ENCODE peak calls at places on chromosomes 12 and 14, in seven cellular contexts. B, P, G, S, C, M and L are unnamed samples. For H3K27me3, the result is how much of the 10 kb centered on the place peaks cover.

GRCh38 chr12:15688838-15689237 is 100.3 kb downstream of the EPS8 start:
- DNase-seq in B (no peak), P (no peak), G (no peak), S (no peak), C (no peak), M (no peak), L (no peak)

GRCh38 chr14:73258845-73259611 is 21.7 kb downstream of the PAPLN start:
- DNase-seq in B (peak), P (no peak), G (no peak), S (peak), C (no peak), M (peak), L (no peak)

GRCh38 chr12:88934163-88934747 is 354.0 kb upstream of the KITLG start:
- DNase-seq in B (no peak), P (no peak), G (peak), S (no peak), C (peak), M (no peak), L (no peak)

GRCh38 chr12:85448548-85449139 is 168.6 kb downstream of the ALX1 start:
- DNase-seq in B (peak), P (no peak), G (peak), S (no peak), C (no peak), M (no peak), L (no peak)

GRCh38 chr12:53234236-53234635 is 2.2 kb upstream of the RARG start:
- DNase-seq in B (peak), P (no peak), G (no peak), S (peak), C (no peak), M (no peak), L (no peak)

GRCh38 chr12:21934173-21934572 is 7.1 kb downstream of the ABCC9 start:
- DNase-seq in B (no peak), P (no peak), G (peak), S (no peak), C (no peak), M (no peak), L (no peak)

GRCh38 chr12:131929530-131930456 is 717 bp downstream of the PUS1 start:
- DNase-seq in B (peak), P (no peak), G (peak), S (peak), C (no peak), M (no peak), L (no peak)

GRCh38 chr12:113348849-113349536 is 9.4 kb upstream of the PLBD2 start:
- DNase-seq in B (no peak), P (no peak), G (no peak), S (no peak), C (no peak), M (no peak), L (no peak)

GRCh38 chr12:19957578-19957977 is 410.8 kb upstream of the PDE3A start:
- DNase-seq in B (no peak), P (no peak), G (no peak), S (no peak), C (no peak), M (no peak), L (no peak)

GRCh38 chr14:80356413-80356812 is 145.1 kb upstream of the DIO2 start:
- DNase-seq in B (peak), P (no peak), G (peak), S (no peak), C (no peak), M (no peak), L (no peak)

GRCh38 chr14:68232643-68233055 is 413.1 kb downstream of the RAD51B start:
- DNase-seq in B (no peak), P (peak), G (peak), S (no peak), C (peak), M (peak), L (peak)

GRCh38 chr14:85241022-85241880 is 288.7 kb upstream of the FLRT2 start:
- DNase-seq in B (no peak), P (peak), G (no peak), S (no peak), C (no peak), M (no peak), L (no peak)

GRCh38 chr12:49960474-49961110 is 1.1 kb upstream of the AQP5 start:
- DNase-seq in B (no peak), P (no peak), G (no peak), S (no peak), C (no peak), M (no peak), L (no peak)

GRCh38 chr12:23096321-23096720 is 471.4 kb downstream of the ETNK1 start:
- DNase-seq in B (no peak), P (no peak), G (no peak), S (no peak), C (no peak), M (no peak), L (no peak)

DNA sequence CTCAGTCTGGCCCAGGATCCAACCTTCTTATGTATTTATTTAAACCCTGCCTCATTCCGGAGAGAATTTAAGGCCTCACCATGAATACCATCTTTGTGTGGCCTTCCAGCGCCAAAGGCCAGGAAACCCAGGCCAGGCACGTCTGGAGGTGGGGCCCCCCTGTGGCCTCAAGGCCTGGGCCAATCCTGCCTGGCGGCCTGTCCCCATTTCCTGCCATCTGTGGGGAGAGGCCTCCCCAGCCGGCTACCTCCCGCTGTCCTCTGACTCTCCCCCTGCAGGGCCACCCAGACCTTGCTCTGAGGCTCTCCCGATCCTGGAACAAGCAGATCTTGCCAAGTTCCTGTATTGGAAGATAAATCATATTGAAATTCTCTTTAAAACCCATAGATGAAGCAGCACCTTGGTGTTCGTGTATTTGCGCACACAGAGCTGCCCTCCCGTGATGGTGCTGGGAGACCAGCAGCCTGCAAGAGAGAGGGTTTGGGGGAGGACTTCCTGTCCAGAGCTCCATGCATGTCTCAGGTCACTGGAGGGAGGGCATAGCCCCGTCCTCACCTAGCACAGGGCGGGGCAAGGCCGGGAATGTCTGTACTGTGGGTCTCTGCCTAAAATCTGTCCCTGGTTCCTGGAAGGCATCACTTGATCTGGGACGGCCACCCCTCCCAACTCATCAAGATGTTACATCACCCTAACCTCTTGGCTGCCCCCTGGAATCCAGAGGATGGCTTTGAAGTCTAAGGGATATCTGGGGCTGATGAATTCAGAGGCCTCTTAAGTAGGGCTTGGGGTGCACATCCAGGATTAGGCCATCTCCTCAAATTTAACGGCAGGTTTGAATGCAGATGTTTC is 37.2 kb upstream of the MEG3 start:
- DNase-seq in B (no peak), P (peak), G (no peak), S (no peak), C (no peak), M (no peak), L (no peak)
- H3K27me3 ChIP-seq in B (under half), P (under half), G (under half), S (under half), C (under half), M (under half), L (under half)

DNA sequence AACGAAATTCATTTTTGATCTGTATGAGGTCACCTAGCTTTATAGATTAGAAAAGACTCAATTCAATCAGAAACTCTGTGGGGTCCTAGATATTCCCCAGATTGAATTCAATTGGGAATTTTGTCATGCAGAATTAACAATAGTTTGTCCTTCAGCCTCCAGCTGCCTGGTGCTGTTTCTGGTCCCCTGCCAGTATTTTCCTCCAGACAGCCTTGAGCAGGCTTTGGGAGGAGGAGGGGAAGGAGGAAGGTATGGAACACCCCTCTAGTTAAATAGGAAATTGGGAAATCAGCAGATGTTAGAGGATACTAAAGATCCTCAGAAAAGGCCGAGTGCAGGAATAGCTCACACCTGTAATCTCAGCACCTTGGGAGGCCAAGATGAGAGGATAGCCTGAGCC is 10.6 kb downstream of the GRIP1 start:
- DNase-seq in B (no peak), P (peak), G (no peak), S (no peak), C (no peak), M (no peak), L (no peak)
- TF ChIP-seq CTCF in B (no peak), P (no peak), G (no peak), S (no peak), C (no peak), M (no peak), L (no peak)

GRCh38 chr12:124397399-124397679 is 102.4 kb downstream of the RFLNA start:
- DNase-seq in B (peak), P (no peak), G (no peak), S (no peak), C (no peak), M (no peak), L (no peak)

GRCh38 chr12:124397807-124398577 is 103.1 kb downstream of the RFLNA start:
- DNase-seq in B (no peak), P (peak), G (peak), S (peak), C (no peak), M (peak), L (peak)

GRCh38 chr12:124400124-124400523 is 105.2 kb downstream of the RFLNA start:
- DNase-seq in B (no peak), P (no peak), G (no peak), S (no peak), C (no peak), M (no peak), L (no peak)

GRCh38 chr12:124399622-124400021 is 104.7 kb downstream of the RFLNA start:
- DNase-seq in B (peak), P (no peak), G (no peak), S (peak), C (no peak), M (no peak), L (peak)

GRCh38 chr12:124398578-124399227 is 103.8 kb downstream of the RFLNA start:
- DNase-seq in B (no peak), P (peak), G (no peak), S (no peak), C (no peak), M (peak), L (peak)
- H3K27ac ChIP-seq in B (peak), P (no peak), G (no peak), S (peak), C (no peak), M (peak), L (peak)

DNA sequence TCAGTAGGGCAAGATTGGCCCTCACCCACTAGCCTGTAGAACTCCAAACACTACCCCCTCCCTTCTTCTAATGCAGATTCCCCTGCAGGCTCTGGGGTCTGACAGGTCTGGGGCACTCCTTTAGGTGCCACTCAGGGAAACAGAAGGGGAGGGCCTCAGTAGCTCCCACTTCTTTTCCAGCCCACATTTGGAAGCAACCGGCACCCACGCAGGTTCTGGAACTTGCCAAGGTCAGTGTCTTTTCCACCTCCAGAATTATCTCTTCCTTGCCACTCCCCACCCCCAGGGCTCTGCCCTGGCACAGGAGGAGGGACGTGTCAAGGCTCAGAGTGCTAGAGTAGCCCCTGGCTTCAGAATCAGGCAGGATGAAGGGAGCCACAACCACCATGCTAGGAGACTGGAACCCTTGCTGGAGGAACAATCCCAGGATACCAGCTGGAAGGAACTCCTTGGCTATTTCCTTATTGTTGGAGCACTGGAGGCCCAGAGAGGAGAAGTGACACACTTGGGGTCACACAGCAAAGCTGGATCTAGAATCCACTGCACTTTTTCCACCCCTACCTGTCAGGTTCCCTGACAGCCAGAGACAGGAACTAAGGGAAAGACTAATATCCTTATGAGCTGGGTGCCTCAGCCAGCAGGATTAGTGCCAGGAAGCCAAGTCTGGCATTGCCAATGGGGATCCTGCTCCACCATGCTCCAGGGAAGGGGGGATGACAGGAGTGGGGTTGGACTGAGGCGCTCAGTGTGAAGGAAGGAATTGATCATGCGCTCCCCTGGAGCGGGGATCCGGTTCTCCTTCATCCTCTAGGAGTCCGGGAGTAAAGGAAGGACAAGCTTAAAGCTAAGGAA is 1.8 kb upstream of the FIGNL2 start:
- DNase-seq in B (no peak), P (no peak), G (no peak), S (no peak), C (no peak), M (no peak), L (no peak)
- H3K27me3 ChIP-seq in B (under half), P (under half), G (under half), S (under half), C (under half), M (under half), L (under half)

GRCh38 chr12:93763746-93764147 is 86.6 kb downstream of the CRADD start:
- DNase-seq in B (no peak), P (no peak), G (no peak), S (no peak), C (no peak), M (no peak), L (no peak)
- TF ChIP-seq CTCF in B (no peak), P (no peak), G (no peak), S (no peak), C (no peak), M (no peak), L (peak)

GRCh38 chr12:27280412-27280811 is 36.3 kb downstream of the STK38L start:
- DNase-seq in B (no peak), P (no peak), G (no peak), S (peak), C (no peak), M (no peak), L (no peak)

GRCh38 chr12:27284751-27285150 is 40.7 kb downstream of the STK38L start:
- DNase-seq in B (no peak), P (no peak), G (peak), S (no peak), C (no peak), M (no peak), L (no peak)

GRCh38 chr12:27285395-27285794 is 41.3 kb downstream of the STK38L start:
- DNase-seq in B (no peak), P (no peak), G (peak), S (no peak), C (no peak), M (no peak), L (no peak)

GRCh38 chr12:27279836-27280235 is 35.8 kb downstream of the STK38L start:
- DNase-seq in B (no peak), P (no peak), G (no peak), S (no peak), C (no peak), M (no peak), L (no peak)

GRCh38 chr12:27284021-27284420 is 39.9 kb downstream of the STK38L start:
- DNase-seq in B (no peak), P (no peak), G (no peak), S (no peak), C (no peak), M (no peak), L (no peak)
- H3K27ac ChIP-seq in B (no peak), P (no peak), G (no peak), S (no peak), C (no peak), M (peak), L (peak)

DNA sequence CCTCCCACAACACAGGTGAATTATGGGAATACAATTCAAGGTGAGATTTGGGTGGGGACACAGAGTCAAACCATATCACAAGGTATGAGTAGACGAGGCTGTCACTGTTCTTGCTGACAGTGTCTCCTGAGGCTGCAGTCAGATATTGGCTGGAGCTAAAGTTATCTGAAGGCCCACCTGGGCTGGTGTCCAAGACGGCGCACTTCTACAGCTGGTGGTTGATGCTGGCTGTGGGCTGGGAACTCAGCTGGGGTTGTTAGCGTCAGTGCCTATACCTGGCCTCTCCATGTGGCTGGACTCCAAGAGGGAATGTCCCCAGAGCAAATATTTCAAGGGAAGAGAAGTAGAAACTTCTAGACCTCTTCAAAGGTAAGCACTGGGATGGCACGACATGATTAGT is 126.9 kb upstream of the RFLNA start:
- DNase-seq in B (no peak), P (no peak), G (no peak), S (no peak), C (no peak), M (no peak), L (no peak)
- H3K27me3 ChIP-seq in B (under half), P (under half), G (under half), S (under half), C (under half), M (under half), L (under half)